ENCODE peak calls at places on chromosome 22, in eight cellular contexts. One of them, this sample, is unnamed.

GRCh38 chr22:39524089-39524752 is 3.9 kb downstream of the ATF4 start:
- DNase-seq in midbrain: no peak
- DNase-seq in stimulated activated CD4-positive, alpha-beta T cell treated with anti-CD3 and anti-CD28 coated beads, Interleukin-4, amount 100 ng/mL, for 1 hour: no peak
- DNase-seq in GM20000: no peak
- DNase-seq in T-cell: no peak
- DNase-seq in A549: no peak
- DNase-seq in osteocyte: no peak
- DNase-seq in stomach: no peak
- DNase-seq in this sample: no peak

GRCh38 chr22:49479566-49479965 is 348.1 kb downstream of the BRD1 start:
- DNase-seq in midbrain: no peak
- DNase-seq in stimulated activated CD4-positive, alpha-beta T cell treated with anti-CD3 and anti-CD28 coated beads, Interleukin-4, amount 100 ng/mL, for 1 hour: no peak
- DNase-seq in GM20000: no peak
- DNase-seq in T-cell: no peak
- DNase-seq in A549: no peak
- DNase-seq in osteocyte: no peak
- DNase-seq in stomach: no peak
- DNase-seq in this sample: no peak

GRCh38 chr22:39227542-39228272 is 17.1 kb downstream of the PDGFB start:
- DNase-seq in midbrain: no peak
- DNase-seq in stimulated activated CD4-positive, alpha-beta T cell treated with anti-CD3 and anti-CD28 coated beads, Interleukin-4, amount 100 ng/mL, for 1 hour: no peak
- DNase-seq in GM20000: no peak
- DNase-seq in T-cell: no peak
- DNase-seq in A549: no peak
- DNase-seq in osteocyte: no peak
- DNase-seq in stomach: no peak
- DNase-seq in this sample: no peak

GRCh38 chr22:43066844-43067385 is 22.3 kb downstream of the TTLL1 start:
- DNase-seq in midbrain: no peak
- DNase-seq in stimulated activated CD4-positive, alpha-beta T cell treated with anti-CD3 and anti-CD28 coated beads, Interleukin-4, amount 100 ng/mL, for 1 hour: no peak
- DNase-seq in GM20000: no peak
- DNase-seq in T-cell: no peak
- DNase-seq in A549: no peak
- DNase-seq in osteocyte: no peak
- DNase-seq in stomach: no peak
- DNase-seq in this sample: no peak

GRCh38 chr22:17990942-17991341 is 33.4 kb downstream of the MICAL3 start:
- DNase-seq in midbrain: no peak
- DNase-seq in stimulated activated CD4-positive, alpha-beta T cell treated with anti-CD3 and anti-CD28 coated beads, Interleukin-4, amount 100 ng/mL, for 1 hour: no peak
- DNase-seq in GM20000: no peak
- DNase-seq in T-cell: no peak
- DNase-seq in A549: no peak
- DNase-seq in osteocyte: no peak
- DNase-seq in stomach: no peak
- DNase-seq in this sample: no peak

GRCh38 chr22:50530280-50530856 is 556 bp upstream of the TYMP start:
- DNase-seq in midbrain: no peak
- DNase-seq in stimulated activated CD4-positive, alpha-beta T cell treated with anti-CD3 and anti-CD28 coated beads, Interleukin-4, amount 100 ng/mL, for 1 hour: no peak
- DNase-seq in GM20000: no peak
- DNase-seq in T-cell: no peak
- DNase-seq in A549: peak; percentile 89
- DNase-seq in osteocyte: peak; percentile 86
- DNase-seq in stomach: peak; percentile 91
- DNase-seq in this sample: no peak

GRCh38 chr22:45105281-45105700 is 58.4 kb upstream of the NUP50 start:
- DNase-seq in midbrain: no peak
- DNase-seq in stimulated activated CD4-positive, alpha-beta T cell treated with anti-CD3 and anti-CD28 coated beads, Interleukin-4, amount 100 ng/mL, for 1 hour: no peak
- DNase-seq in GM20000: no peak
- DNase-seq in T-cell: no peak
- DNase-seq in A549: peak; percentile 35
- DNase-seq in osteocyte: no peak
- DNase-seq in stomach: no peak
- DNase-seq in this sample: no peak

GRCh38 chr22:41501209-41501608 is 32.3 kb downstream of the ACO2 start:
- DNase-seq in midbrain: peak; percentile 36
- DNase-seq in stimulated activated CD4-positive, alpha-beta T cell treated with anti-CD3 and anti-CD28 coated beads, Interleukin-4, amount 100 ng/mL, for 1 hour: no peak
- DNase-seq in GM20000: peak; percentile 57
- DNase-seq in T-cell: no peak
- DNase-seq in A549: peak; percentile 44
- DNase-seq in osteocyte: no peak
- DNase-seq in stomach: no peak
- DNase-seq in this sample: no peak

GRCh38 chr22:44024288-44024908 is at the start of gene PARVB:
- DNase-seq in midbrain: peak; percentile 26
- DNase-seq in stimulated activated CD4-positive, alpha-beta T cell treated with anti-CD3 and anti-CD28 coated beads, Interleukin-4, amount 100 ng/mL, for 1 hour: peak; percentile 11
- DNase-seq in GM20000: peak; percentile 64
- DNase-seq in T-cell: peak; percentile 4
- DNase-seq in A549: peak; percentile 9
- DNase-seq in osteocyte: no peak
- DNase-seq in stomach: no peak
- DNase-seq in this sample: peak; percentile 22

GRCh38 chr22:20205964-20206708 is 55.3 kb upstream of the CCDC188 start:
- DNase-seq in midbrain: peak; percentile 9
- DNase-seq in stimulated activated CD4-positive, alpha-beta T cell treated with anti-CD3 and anti-CD28 coated beads, Interleukin-4, amount 100 ng/mL, for 1 hour: peak; percentile 68
- DNase-seq in GM20000: peak; percentile 80
- DNase-seq in T-cell: peak; percentile 47
- DNase-seq in A549: peak; percentile 75
- DNase-seq in osteocyte: no peak
- DNase-seq in stomach: peak; percentile 75
- DNase-seq in this sample: no peak

GRCh38 chr22:34972498-34972897 is 93.5 kb upstream of the ISX start:
- DNase-seq in midbrain: no peak
- DNase-seq in stimulated activated CD4-positive, alpha-beta T cell treated with anti-CD3 and anti-CD28 coated beads, Interleukin-4, amount 100 ng/mL, for 1 hour: no peak
- DNase-seq in GM20000: no peak
- DNase-seq in T-cell: no peak
- DNase-seq in A549: no peak
- DNase-seq in osteocyte: no peak
- DNase-seq in stomach: no peak
- DNase-seq in this sample: no peak